ENCODE peak calls at places on chromosomes 4 and X, in seven cellular contexts. Z is lower leg skin, Q is body of pancreas, C is heart left ventricle, X is HepG2, F is stomach, Y is tibial nerve. L is an unnamed sample.

GRCh38 chrX:139077303-139078131 is 366.0 kb upstream of the FGF13 start:
- DNase-seq in Z (no peak), X (no peak), Q (no peak), F (no peak), Y (no peak), C (no peak), L (no peak)

GRCh38 chr4:38078590-38079381 is 118.6 kb downstream of the PTTG2 start:
- DNase-seq in Z (peak; percentile 54), X (peak; percentile 65), C (no peak), Q (no peak), F (no peak), Y (no peak), L (no peak)

GRCh38 chrX:115929480-115929879 is 241.1 kb upstream of the AGTR2 start:
- DNase-seq in Z (no peak), C (no peak), F (no peak), Y (no peak), Q (no peak), X (no peak), L (no peak)

GRCh38 chr4:83548151-83548905 is 12.4 kb downstream of the GPAT3 start:
- DNase-seq in C (peak; percentile 81), Q (peak; percentile 85), F (peak; percentile 83), Z (peak; percentile 90), Y (no peak), X (peak; percentile 88), L (peak; percentile 37)

GRCh38 chrX:49951524-49952193 is 29.3 kb downstream of the CLCN5 start:
- DNase-seq in C (no peak), F (no peak), Q (no peak), Z (no peak), Y (no peak), X (no peak), L (no peak)

GRCh38 chr4:173503330-173504180 is 26.5 kb downstream of the HAND2 start:
- DNase-seq in Y (no peak), Q (no peak), C (no peak), F (no peak), Z (no peak), X (no peak), L (no peak)

GRCh38 chr4:53221832-53222480 is 143.9 kb downstream of the SCFD2 start:
- DNase-seq in Y (no peak), Q (no peak), X (no peak), C (no peak), F (no peak), Z (no peak), L (no peak)

GRCh38 chrX:50799531-50799961 is 14.4 kb downstream of the SHROOM4 start:
- DNase-seq in X (no peak), Q (no peak), Y (no peak), Z (no peak), F (no peak), C (peak; percentile 26), L (no peak)

GRCh38 chr4:176383273-176384077 is 63.7 kb downstream of the SPCS3 start:
- DNase-seq in X (no peak), C (no peak), F (no peak), Z (no peak), Q (no peak), Y (no peak), L (no peak)

GRCh38 chr4:54099959-54100606 is at the start of gene GSX2:
- DNase-seq in X (no peak), Y (no peak), Z (peak; percentile 93), F (no peak), Q (no peak), C (no peak), L (no peak)

GRCh38 chr4:22233257-22233656 is 282.6 kb downstream of the ADGRA3 start:
- DNase-seq in Z (no peak), Y (no peak), Q (no peak), X (no peak), C (no peak), F (no peak), L (no peak)

GRCh38 chr4:165112258-165113156 is at the start of gene TMEM192:
- DNase-seq in Y (peak; percentile 88), Z (peak; percentile 99), F (peak; percentile 95), Q (peak; percentile 95), X (peak; percentile 85), C (peak; percentile 94), L (peak; percentile 73)
- TF ChIP-seq POLR2A in Y (no peak), Z (no peak), F (peak; percentile 59), Q (peak; percentile 88), X (peak; percentile 80), C (no peak), L (peak; percentile 29)

GRCh38 chr4:17576932-17577659 is at the start of gene LAP3:
- DNase-seq in X (peak; percentile 90), Z (peak; percentile 100), F (peak; percentile 99), C (peak; percentile 97), Y (peak; percentile 99), Q (peak; percentile 97), L (peak; percentile 68)
- TF ChIP-seq POLR2A in X (peak; percentile 89), Z (no peak), F (peak; percentile 90), C (peak; percentile 21), Y (peak; percentile 78), Q (peak; percentile 91), L (peak; percentile 93)

GRCh38 chr4:122833999-122834398 is 7.4 kb downstream of the FGF2 start:
- DNase-seq in C (no peak), F (no peak), X (no peak), Y (no peak), Q (no peak), Z (no peak), L (no peak)

GRCh38 chr4:122827899-122828601 is 1.4 kb downstream of the FGF2 start:
- DNase-seq in Z (no peak), Y (peak; percentile 22), X (peak; percentile 11), C (no peak), Q (peak; percentile 32), F (no peak), L (no peak)

GRCh38 chr4:122832732-122833131 is 6.1 kb downstream of the FGF2 start:
- DNase-seq in Z (no peak), F (no peak), C (no peak), X (no peak), Y (no peak), Q (no peak), L (no peak)

GRCh38 chr4:122830392-122831095 is 3.9 kb downstream of the FGF2 start:
- DNase-seq in X (no peak), F (no peak), C (no peak), Z (no peak), Y (no peak), Q (peak; percentile 3), L (no peak)

DNA sequence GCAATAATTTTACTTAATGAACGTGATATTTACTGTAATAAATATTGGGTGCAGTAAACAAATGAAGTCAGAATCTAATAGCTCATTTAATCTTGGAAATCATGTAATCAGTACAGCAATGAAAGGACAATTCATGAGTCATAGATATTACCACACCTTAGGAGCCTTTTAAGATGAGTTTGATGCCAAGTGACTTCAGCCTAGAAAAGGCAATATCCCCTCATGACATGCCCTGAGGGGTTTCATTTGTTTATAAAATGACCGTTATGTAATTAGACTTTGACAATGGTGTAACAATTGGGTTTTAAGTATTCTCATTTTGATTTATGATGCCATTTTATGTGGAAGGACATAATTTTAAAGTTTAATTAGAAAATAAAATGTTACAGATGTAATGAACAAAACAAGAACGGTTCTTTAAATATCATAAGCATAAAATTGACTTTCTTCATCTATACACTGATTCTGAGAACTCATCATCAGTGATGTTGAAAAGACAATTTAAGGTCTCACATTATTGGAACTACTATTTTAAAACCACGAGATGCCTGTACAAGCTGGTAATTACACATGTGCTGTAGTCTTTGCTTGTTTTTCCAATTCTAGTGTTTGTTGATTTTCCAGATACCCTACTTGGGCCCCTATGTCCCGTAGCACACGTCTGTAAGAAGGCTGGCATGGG is 5.0 kb downstream of the FGF2 start:
- DNase-seq in C (no peak), Z (no peak), F (no peak), X (no peak), Y (no peak), Q (no peak), L (no peak)
- TF ChIP-seq POLR2A in C (no peak), Z (no peak), F (no peak), X (no peak), Y (no peak), Q (no peak), L (no peak)

GRCh38 chrX:4710618-4711433 is 997.4 kb upstream of the PRKX start:
- DNase-seq in X (peak; percentile 23), Y (no peak), Q (peak; percentile 67), C (no peak), F (peak; percentile 76), Z (no peak), L (no peak)
- TF ChIP-seq POLR2A in X (no peak), Y (no peak), Q (no peak), C (no peak), F (no peak), Z (no peak), L (no peak)